ENCODE peak calls at places on chromosomes 5 and 9, in eight cellular contexts. T, F, L, M, N, Q, H and A are unnamed samples.

GRCh38 chr9:106829666-106830408 is 33.1 kb upstream of the ZNF462 start:
- DNase-seq in T (no peak), F (no peak), L (no peak), M (no peak), N (no peak), Q (no peak), H (no peak), A (no peak)

GRCh38 chr5:141564216-141564692 is 54.5 kb downstream of the DIAPH1 start:
- DNase-seq in T (peak), F (peak), L (peak), M (no peak), N (peak), Q (peak), H (peak), A (peak)

GRCh38 chr9:111925784-111926183 is 29.2 kb downstream of the UGCG start:
- DNase-seq in T (no peak), F (no peak), L (no peak), M (no peak), N (no peak), Q (no peak), H (no peak), A (no peak)

GRCh38 chr5:178791976-178792375 is 61.5 kb upstream of the ZNF354A start:
- DNase-seq in T (no peak), F (no peak), L (no peak), M (no peak), N (no peak), Q (no peak), H (no peak), A (no peak)

GRCh38 chr9:88680505-88681160 is 145.7 kb downstream of the NXNL2 start:
- DNase-seq in T (no peak), F (no peak), L (no peak), M (no peak), N (no peak), Q (no peak), H (no peak), A (no peak)

GRCh38 chr5:14988210-14988609 is 116.6 kb upstream of the ANKH start:
- DNase-seq in T (no peak), F (no peak), L (no peak), M (no peak), N (no peak), Q (no peak), H (no peak), A (no peak)

GRCh38 chr9:12884736-12885395 is 110.0 kb downstream of the LURAP1L start:
- DNase-seq in T (peak), F (peak), L (peak), M (no peak), N (no peak), Q (no peak), H (no peak), A (no peak)

GRCh38 chr5:137075163-137075970 is 423.8 kb downstream of the SPOCK1 start:
- DNase-seq in T (no peak), F (no peak), L (no peak), M (no peak), N (peak), Q (no peak), H (peak), A (no peak)

GRCh38 chr5:84113246-84114118 is 271.2 kb downstream of the EDIL3 start:
- DNase-seq in T (peak), F (no peak), L (peak), M (no peak), N (peak), Q (no peak), H (no peak), A (no peak)

GRCh38 chr5:141496038-141496437 is 7.2 kb downstream of the PCDHGC5 start:
- DNase-seq in T (peak), F (no peak), L (peak), M (no peak), N (peak), Q (no peak), H (peak), A (no peak)

GRCh38 chr9:119667163-119667562 is 297.9 kb upstream of the BRINP1 start:
- DNase-seq in T (no peak), F (no peak), L (no peak), M (no peak), N (peak), Q (no peak), H (no peak), A (no peak)

GRCh38 chr5:156394642-156395393 is 67.9 kb downstream of the SGCD start:
- DNase-seq in T (no peak), F (no peak), L (no peak), M (no peak), N (no peak), Q (no peak), H (no peak), A (no peak)

GRCh38 chr5:54835642-54836041 is 149.8 kb downstream of the ESM1 start:
- DNase-seq in T (no peak), F (no peak), L (peak), M (no peak), N (no peak), Q (no peak), H (no peak), A (no peak)

GRCh38 chr5:57495285-57495684 is 12.7 kb upstream of the ACTBL2 start:
- DNase-seq in T (no peak), F (no peak), L (no peak), M (no peak), N (no peak), Q (no peak), H (peak), A (no peak)

GRCh38 chr5:145847499-145848497 is 12.7 kb upstream of the PRELID2 start:
- DNase-seq in T (no peak), F (no peak), L (peak), M (no peak), N (no peak), Q (no peak), H (no peak), A (no peak)

GRCh38 chr5:95940758-95941682 is 20.6 kb downstream of the ELL2 start:
- DNase-seq in T (no peak), F (no peak), L (no peak), M (no peak), N (peak), Q (no peak), H (peak), A (no peak)

GRCh38 chr9:15837079-15837679 is 284.3 kb downstream of the CCDC171 start:
- DNase-seq in T (peak), F (peak), L (peak), M (no peak), N (no peak), Q (no peak), H (peak), A (no peak)

GRCh38 chr9:127835930-127836586 is 18.4 kb downstream of the ENG start:
- DNase-seq in T (no peak), F (peak), L (peak), M (no peak), N (no peak), Q (no peak), H (no peak), A (no peak)

GRCh38 chr5:43008369-43009158 is 31.6 kb downstream of the ANXA2R start:
- DNase-seq in T (peak), F (no peak), L (peak), M (peak), N (peak), Q (peak), H (peak), A (peak)

GRCh38 chr9:114028646-114029045 is 49.5 kb downstream of the AMBP start:
- DNase-seq in T (no peak), F (no peak), L (no peak), M (no peak), N (peak), Q (no peak), H (no peak), A (no peak)

GRCh38 chr9:110912701-110913291 is 125.5 kb downstream of the LPAR1 start:
- DNase-seq in T (no peak), F (no peak), L (no peak), M (no peak), N (no peak), Q (no peak), H (no peak), A (no peak)

GRCh38 chr5:31059889-31060288 is 133.6 kb upstream of the CDH6 start:
- DNase-seq in T (no peak), F (no peak), L (no peak), M (no peak), N (no peak), Q (no peak), H (no peak), A (no peak)

GRCh38 chr5:139415221-139415861 is 11.5 kb upstream of the SPATA24 start:
- DNase-seq in T (no peak), F (no peak), L (no peak), M (no peak), N (no peak), Q (no peak), H (peak), A (no peak)

GRCh38 chr5:115196161-115196560 is 26.5 kb upstream of the TRIM36 start:
- DNase-seq in T (no peak), F (no peak), L (no peak), M (no peak), N (no peak), Q (no peak), H (no peak), A (no peak)

GRCh38 chr9:79233542-79233941 is 338.2 kb upstream of the TLE4 start:
- DNase-seq in T (no peak), F (peak), L (peak), M (no peak), N (peak), Q (no peak), H (no peak), A (no peak)

GRCh38 chr9:93183663-93184438 is at the start of gene WNK2:
- DNase-seq in T (no peak), F (no peak), L (no peak), M (peak), N (peak), Q (no peak), H (no peak), A (peak)

GRCh38 chr5:164713682-164714081 is 1208.3 kb downstream of the MAT2B start:
- DNase-seq in T (no peak), F (no peak), L (no peak), M (no peak), N (no peak), Q (no peak), H (no peak), A (no peak)

GRCh38 chr9:124174385-124174784 is 83.4 kb upstream of the NEK6 start:
- DNase-seq in T (no peak), F (no peak), L (no peak), M (no peak), N (no peak), Q (no peak), H (no peak), A (no peak)

GRCh38 chr5:127302509-127302908 is 11.9 kb downstream of the MEGF10 start:
- DNase-seq in T (no peak), F (no peak), L (no peak), M (no peak), N (no peak), Q (no peak), H (no peak), A (no peak)

GRCh38 chr9:136138566-136138965 is 19.9 kb upstream of the TMEM250 start:
- DNase-seq in T (no peak), F (no peak), L (no peak), M (no peak), N (peak), Q (no peak), H (peak), A (peak)

GRCh38 chr5:14397717-14398116 is 183.9 kb upstream of the OTULINL start:
- DNase-seq in T (peak), F (peak), L (peak), M (no peak), N (no peak), Q (no peak), H (no peak), A (no peak)

GRCh38 chr5:63247651-63248050 is 669.0 kb downstream of the LRRC70 start:
- DNase-seq in T (no peak), F (no peak), L (no peak), M (no peak), N (no peak), Q (no peak), H (no peak), A (no peak)

GRCh38 chr9:78559449-78559885 is 262.5 kb downstream of the PSAT1 start:
- DNase-seq in T (no peak), F (no peak), L (peak), M (no peak), N (no peak), Q (no peak), H (no peak), A (no peak)

DNA sequence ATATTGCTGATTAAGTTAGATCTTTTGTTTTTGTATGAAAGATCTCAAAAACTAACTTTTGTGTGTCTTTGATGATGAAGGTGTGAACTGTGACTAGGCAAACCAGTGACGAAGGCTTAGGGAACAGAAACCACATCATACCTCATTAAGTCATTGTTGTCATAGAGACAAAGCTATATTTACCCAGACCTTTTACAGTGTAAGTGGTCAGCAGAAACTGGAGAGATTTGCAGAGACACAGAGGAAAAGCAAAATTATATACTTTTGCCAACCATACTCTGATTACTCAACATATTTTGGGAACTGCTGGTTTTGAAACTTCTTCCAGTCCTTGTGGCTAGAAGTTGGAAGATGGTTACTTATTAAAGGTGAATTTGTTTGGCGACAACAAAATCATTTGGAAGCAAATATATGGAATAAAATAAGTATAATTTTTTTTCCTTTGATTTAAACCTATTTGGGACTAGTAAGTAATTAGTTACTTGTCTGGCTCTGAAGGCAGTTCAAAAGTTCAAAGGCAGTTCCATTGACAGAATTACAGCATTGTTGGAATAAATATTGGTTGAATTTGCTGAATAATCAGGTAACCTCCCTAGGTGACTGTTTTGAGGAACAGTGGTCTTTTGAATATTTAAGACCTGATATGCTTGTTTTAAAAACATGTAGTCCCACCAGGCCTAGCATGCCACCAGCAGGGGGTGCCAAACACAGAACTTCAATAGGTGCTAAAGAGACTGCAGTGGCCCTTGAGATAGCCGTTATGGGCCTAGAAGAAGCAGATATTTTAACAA is 103.8 kb downstream of the RPS23 start:
- DNase-seq in T (peak), F (peak), L (peak), M (peak), N (peak), Q (peak), H (peak), A (peak)
- TF ChIP-seq CTCF in T (peak), F (peak), L (peak), M (no peak), N (peak), Q (peak), H (peak), A (peak)

GRCh38 chr5:142872795-142873194 is 102.6 kb downstream of the ARHGAP26 start:
- DNase-seq in T (no peak), F (no peak), L (peak), M (no peak), N (no peak), Q (no peak), H (no peak), A (no peak)

GRCh38 chr5:142872217-142872616 is 102.0 kb downstream of the ARHGAP26 start:
- DNase-seq in T (no peak), F (no peak), L (no peak), M (no peak), N (no peak), Q (no peak), H (no peak), A (no peak)

GRCh38 chr5:142874537-142874936 is 104.4 kb downstream of the ARHGAP26 start:
- DNase-seq in T (no peak), F (no peak), L (peak), M (no peak), N (no peak), Q (peak), H (no peak), A (no peak)

GRCh38 chr5:142871880-142872200 is 101.7 kb downstream of the ARHGAP26 start:
- DNase-seq in T (no peak), F (no peak), L (no peak), M (no peak), N (no peak), Q (no peak), H (no peak), A (no peak)

GRCh38 chr5:142873831-142874230 is 103.7 kb downstream of the ARHGAP26 start:
- DNase-seq in T (no peak), F (no peak), L (no peak), M (no peak), N (no peak), Q (no peak), H (no peak), A (no peak)
- TF ChIP-seq CTCF in T (no peak), F (peak), L (peak), M (no peak), N (peak), Q (peak), H (no peak), A (no peak)

GRCh38 chr5:99771296-99771695 is 763.9 kb upstream of the FAM174A start:
- DNase-seq in T (no peak), F (no peak), L (peak), M (no peak), N (no peak), Q (no peak), H (no peak), A (no peak)

GRCh38 chr5:99773290-99773689 is 761.9 kb upstream of the FAM174A start:
- DNase-seq in T (no peak), F (no peak), L (no peak), M (no peak), N (no peak), Q (no peak), H (no peak), A (no peak)

GRCh38 chr5:99775189-99775588 is 760.0 kb upstream of the FAM174A start:
- DNase-seq in T (no peak), F (no peak), L (no peak), M (no peak), N (peak), Q (no peak), H (no peak), A (no peak)
- TF ChIP-seq CTCF in T (no peak), F (no peak), L (no peak), M (no peak), N (no peak), Q (no peak), H (no peak), A (no peak)

DNA sequence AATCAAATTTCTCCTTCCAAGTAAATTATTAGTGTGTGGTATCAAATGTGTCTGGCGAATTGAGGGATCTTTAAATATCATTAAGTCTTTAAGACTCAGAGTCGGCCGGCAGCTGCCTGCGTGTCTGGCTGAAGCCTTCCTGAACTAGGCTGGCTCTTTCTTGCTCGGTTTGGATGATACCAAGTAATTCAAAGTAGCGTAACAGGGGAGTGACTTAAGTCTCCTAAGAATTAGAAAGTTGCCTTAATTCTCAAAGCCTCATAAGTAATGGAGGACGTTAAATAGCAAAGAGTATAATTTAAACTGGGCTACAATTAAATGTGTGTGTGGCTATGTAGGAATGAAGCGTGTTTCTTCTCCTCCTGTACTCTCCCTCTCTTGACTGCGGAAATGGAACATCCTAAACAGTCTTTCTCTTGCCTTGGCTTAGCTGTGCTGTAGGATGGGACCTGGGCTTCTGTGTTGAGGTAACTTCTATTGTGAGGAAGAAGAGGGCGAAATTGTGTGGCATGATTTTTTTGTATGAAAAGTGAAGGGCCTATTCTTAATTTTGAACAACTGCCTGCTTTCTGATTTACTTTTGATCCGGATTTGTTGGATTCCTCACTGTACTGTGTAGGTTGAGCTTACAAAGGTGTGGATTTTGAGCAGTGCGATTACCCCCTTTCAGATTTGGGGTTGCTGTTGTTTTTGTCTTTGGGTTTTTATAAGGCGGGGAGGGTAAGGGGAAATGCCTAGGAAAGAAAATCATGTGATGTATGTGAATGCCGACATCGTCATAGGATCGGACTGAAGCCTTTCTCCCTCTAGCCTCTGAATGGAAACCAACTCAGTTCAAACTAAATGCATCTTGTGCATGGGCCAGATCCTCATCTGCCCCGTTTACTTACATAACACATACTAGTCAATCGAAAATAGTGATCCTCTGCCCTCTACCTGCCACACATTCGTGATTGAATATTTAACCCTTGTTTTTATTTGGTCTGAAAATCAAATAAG is 29.9 kb downstream of the CPEB4 start:
- DNase-seq in T (peak), F (peak), L (peak), M (no peak), N (peak), Q (no peak), H (peak), A (peak)
- TF ChIP-seq CTCF in T (no peak), F (no peak), L (no peak), M (no peak), N (no peak), Q (no peak), H (no peak), A (no peak)

DNA sequence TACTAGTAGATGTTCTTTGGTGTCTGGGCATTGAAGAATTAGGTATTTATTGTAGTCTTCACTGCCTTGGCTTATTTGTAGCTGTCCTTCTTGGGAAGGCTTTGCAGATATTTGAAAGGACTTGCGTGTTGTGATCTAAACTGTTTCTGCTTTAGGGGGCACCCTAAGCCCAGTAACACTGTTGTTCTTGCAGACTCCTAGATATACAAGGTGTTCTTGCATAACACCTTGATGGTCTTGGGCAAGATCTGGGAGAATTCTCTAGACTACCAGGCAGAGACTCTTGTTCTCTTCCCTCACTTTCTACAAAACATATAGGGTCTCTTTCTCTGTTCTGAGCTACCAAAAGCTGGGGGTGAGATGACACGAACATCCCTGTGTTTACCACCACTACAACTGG is 179.1 kb downstream of the FAM170A start:
- DNase-seq in T (no peak), F (no peak), L (no peak), M (no peak), N (no peak), Q (no peak), H (no peak), A (no peak)
- TF ChIP-seq CTCF in T (no peak), F (no peak), L (no peak), M (no peak), N (peak), Q (no peak), H (no peak), A (no peak)

GRCh38 chr5:132802044-132802684 is 10.9 kb upstream of the SOWAHA start:
- DNase-seq in T (no peak), F (no peak), L (no peak), M (no peak), N (peak), Q (no peak), H (no peak), A (no peak)
- TF ChIP-seq CTCF in T (no peak), F (peak), L (no peak), M (no peak), N (no peak), Q (no peak), H (no peak), A (no peak)